ENCODE peak calls at places on chromosomes 5 and 9, in five cellular contexts. H, T, L, N and U are unnamed samples.

GRCh38 chr9:93062364-93062763 is 3.9 kb downstream of the SUSD3 start:
- DNase-seq in H (no peak), T (no peak), L (no peak), N (no peak), U (no peak)

GRCh38 chr9:133690111-133690561 is 48.0 kb downstream of the SARDH start:
- DNase-seq in H (no peak), T (no peak), L (no peak), N (no peak), U (no peak)

GRCh38 chr9:106677374-106677773 is 185.6 kb upstream of the ZNF462 start:
- DNase-seq in H (no peak), T (no peak), L (no peak), N (no peak), U (no peak)

GRCh38 chr9:129026442-129027223 is 1.5 kb downstream of the SH3GLB2 start:
- DNase-seq in H (no peak), T (peak), L (no peak), N (no peak), U (peak)

GRCh38 chr9:131094622-131095021 is 1.7 kb upstream of the AIF1L start:
- DNase-seq in H (no peak), T (peak), L (no peak), N (no peak), U (no peak)

GRCh38 chr9:3330792-3331420 is 194.9 kb downstream of the RFX3 start:
- DNase-seq in H (no peak), T (peak), L (no peak), N (no peak), U (no peak)

GRCh38 chr9:116151966-116152381 is 1.6 kb upstream of the PAPPA start:
- DNase-seq in H (no peak), T (peak), L (peak), N (no peak), U (no peak)

GRCh38 chr9:22117511-22118388 is 108.6 kb upstream of the CDKN2B start:
- DNase-seq in H (peak), T (peak), L (no peak), N (no peak), U (no peak)

GRCh38 chr5:1550287-1551076 is 26.7 kb upstream of the LPCAT1 start:
- DNase-seq in H (no peak), T (no peak), L (no peak), N (no peak), U (no peak)

GRCh38 chr9:73683862-73684591 is 532.4 kb downstream of the ANXA1 start:
- DNase-seq in H (no peak), T (peak), L (peak), N (peak), U (no peak)

GRCh38 chr9:1198085-1198484 is 147.9 kb downstream of the DMRT2 start:
- DNase-seq in H (no peak), T (no peak), L (no peak), N (no peak), U (no peak)

GRCh38 chr5:131538177-131538593 is 96.8 kb downstream of the RAPGEF6 start:
- DNase-seq in H (no peak), T (peak), L (no peak), N (no peak), U (no peak)

GRCh38 chr9:134832471-134832870 is 48.1 kb upstream of the FCN2 start:
- DNase-seq in H (no peak), T (no peak), L (no peak), N (no peak), U (no peak)

GRCh38 chr5:36017004-36017403 is 25.8 kb upstream of the UGT3A1 start:
- DNase-seq in H (no peak), T (no peak), L (no peak), N (no peak), U (no peak)

GRCh38 chr9:136728548-136729123 is 14.1 kb downstream of the LCN10 start:
- DNase-seq in H (peak), T (peak), L (no peak), N (no peak), U (no peak)

GRCh38 chr5:86929123-86929766 is 311.5 kb downstream of the COX7C start:
- DNase-seq in H (no peak), T (no peak), L (no peak), N (no peak), U (no peak)

GRCh38 chr9:128203024-128203841 is at the start of gene DNM1:
- DNase-seq in H (peak), T (peak), L (no peak), N (peak), U (no peak)

GRCh38 chr5:179281688-179282087 is 63.6 kb downstream of the ADAMTS2 start:
- DNase-seq in H (no peak), T (no peak), L (no peak), N (no peak), U (no peak)

GRCh38 chr5:1065891-1066650 is 45.8 kb downstream of the SLC12A7 start:
- DNase-seq in H (no peak), T (no peak), L (no peak), N (no peak), U (no peak)